ENCODE peak calls at places on chromosomes 4 and X, in eight cellular contexts. G is ovary, H is tibial nerve, T is suprapubic skin, X is uterus, Z is HepG2, N is NB4, D is GM12891. I is an unnamed sample.

GRCh38 chr4:131534944-131535640 is 1614.0 kb upstream of the PCDH10 start:
- DNase-seq in G (no peak), H (no peak), T (no peak), X (no peak), Z (no peak), N (no peak), D (no peak), I (peak; percentile 91)

GRCh38 chr4:1868293-1868692 is 2.9 kb upstream of the NSD2 start:
- DNase-seq in G (no peak), H (no peak), T (no peak), X (no peak), Z (peak; percentile 84), N (no peak), D (no peak), I (no peak)

GRCh38 chr4:144655491-144655890 is 9.5 kb downstream of the HHIP start:
- DNase-seq in G (no peak), H (no peak), T (no peak), X (no peak), Z (no peak), N (no peak), D (no peak), I (no peak)

GRCh38 chr4:184647391-184648101 is 1.7 kb downstream of the CASP3 start:
- DNase-seq in G (no peak), H (no peak), T (no peak), X (no peak), Z (no peak), N (no peak), D (no peak), I (no peak)

GRCh38 chr4:83075696-83076095 is 38.8 kb downstream of the PLAC8 start:
- DNase-seq in G (no peak), H (no peak), T (no peak), X (peak; percentile 18), Z (no peak), N (no peak), D (no peak), I (no peak)

GRCh38 chrX:40849906-40850672 is 114.7 kb upstream of the MED14 start:
- DNase-seq in G (no peak), H (no peak), T (no peak), X (no peak), Z (no peak), N (peak; percentile 25), D (no peak), I (no peak)

GRCh38 chrX:50691820-50692219 is 122.2 kb downstream of the SHROOM4 start:
- DNase-seq in G (no peak), H (no peak), T (no peak), X (no peak), Z (peak; percentile 38), N (peak; percentile 56), D (peak; percentile 3), I (no peak)

GRCh38 chr4:188934320-188934975 is 795.2 kb downstream of the TRIML1 start:
- DNase-seq in G (no peak), H (no peak), T (no peak), X (no peak), Z (no peak), N (no peak), D (no peak), I (no peak)

GRCh38 chrX:13009256-13009655 is 34.3 kb downstream of the TMSB4X start:
- DNase-seq in G (no peak), H (no peak), T (no peak), X (no peak), Z (no peak), N (no peak), D (no peak), I (no peak)

DNA sequence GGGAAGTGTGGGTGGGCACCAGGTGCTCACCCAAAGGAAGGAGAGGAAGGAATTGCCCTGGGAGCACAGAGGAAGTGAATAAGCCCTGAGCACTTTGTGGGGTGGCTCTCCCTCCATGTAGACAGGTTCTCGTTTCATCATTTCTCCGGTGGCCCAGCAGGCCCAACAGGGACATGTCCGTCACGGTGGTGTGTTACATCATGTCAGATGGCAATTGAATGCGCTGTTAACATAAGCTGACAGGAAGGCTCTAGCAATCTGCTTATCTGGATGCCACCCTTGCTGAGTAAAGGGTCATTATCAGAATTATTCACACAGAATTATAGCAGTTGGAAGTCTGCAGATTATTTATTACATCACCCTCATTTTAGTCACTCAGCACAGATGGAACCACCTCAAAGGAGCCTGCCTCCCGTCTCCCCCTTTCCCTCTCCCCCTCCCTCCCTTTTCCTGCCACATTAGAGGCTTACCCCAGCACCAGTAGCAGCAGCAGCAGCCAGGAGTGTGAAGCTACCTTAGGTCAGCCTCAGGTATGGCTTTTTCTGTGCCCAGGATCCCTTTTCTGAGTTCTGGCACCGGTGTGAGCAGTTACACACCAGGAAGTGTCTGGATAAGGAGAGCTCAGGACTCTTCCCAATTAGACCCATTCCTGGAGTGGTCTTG is 124.3 kb upstream of the TRIM2 start:
- DNase-seq in G (no peak), H (no peak), T (no peak), X (no peak), Z (no peak), N (no peak), D (no peak), I (peak; percentile 86)
- TF ChIP-seq POLR2A in G (no peak), H (no peak), T (no peak), X (no peak), Z (no peak), N (no peak), D (no peak), I (no peak)

DNA sequence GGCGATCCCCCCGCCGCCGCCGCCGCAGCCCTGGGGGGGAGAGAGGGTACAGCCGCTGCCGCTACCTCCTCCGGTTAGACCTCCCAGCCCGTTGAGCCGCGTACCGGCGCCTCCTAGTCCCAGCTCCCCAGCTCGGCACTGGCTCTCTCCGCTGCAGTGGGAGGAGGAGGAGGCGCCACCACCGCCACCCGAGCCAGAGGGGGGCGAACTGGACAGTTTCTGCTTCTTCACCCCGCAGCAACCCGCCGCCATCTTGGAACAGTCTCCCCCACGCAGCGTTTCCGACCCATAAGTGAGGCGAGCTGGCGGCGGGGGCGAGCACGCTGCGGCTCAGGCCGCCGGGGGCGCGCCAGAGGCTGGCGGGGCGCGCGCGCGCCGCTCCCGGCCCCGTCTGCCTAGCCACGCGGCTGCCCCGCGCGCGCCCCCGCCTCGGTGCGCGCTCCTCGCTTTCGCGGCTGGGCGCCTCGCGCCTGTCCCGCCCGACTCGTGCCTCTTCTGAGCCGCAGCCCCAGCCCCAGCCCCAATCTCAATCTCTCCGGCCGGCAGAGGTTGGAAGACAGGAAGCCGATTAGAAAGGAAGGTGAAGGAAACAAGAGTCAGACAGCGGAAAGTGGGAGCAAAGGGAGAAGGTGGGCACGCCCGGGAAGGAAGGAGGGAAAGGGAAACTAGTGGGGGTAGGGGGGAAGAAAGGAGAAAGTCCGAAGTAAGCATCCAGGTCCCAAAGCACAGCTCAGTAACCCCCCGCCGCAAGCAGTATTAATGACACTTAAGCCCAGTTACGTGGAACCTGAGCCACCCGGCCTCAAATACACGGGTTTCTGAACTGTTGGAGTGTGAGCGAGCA is at the start of gene AMMECR1:
- DNase-seq in G (peak; percentile 85), H (peak; percentile 44), T (peak; percentile 83), X (peak; percentile 78), Z (peak; percentile 44), N (peak; percentile 88), D (peak; percentile 46), I (peak; percentile 91)
- TF ChIP-seq POLR2A in G (peak; percentile 27), H (peak; percentile 71), T (no peak), X (peak; percentile 71), Z (peak; percentile 71), N (peak; percentile 59), D (peak; percentile 86), I (no peak)

DNA sequence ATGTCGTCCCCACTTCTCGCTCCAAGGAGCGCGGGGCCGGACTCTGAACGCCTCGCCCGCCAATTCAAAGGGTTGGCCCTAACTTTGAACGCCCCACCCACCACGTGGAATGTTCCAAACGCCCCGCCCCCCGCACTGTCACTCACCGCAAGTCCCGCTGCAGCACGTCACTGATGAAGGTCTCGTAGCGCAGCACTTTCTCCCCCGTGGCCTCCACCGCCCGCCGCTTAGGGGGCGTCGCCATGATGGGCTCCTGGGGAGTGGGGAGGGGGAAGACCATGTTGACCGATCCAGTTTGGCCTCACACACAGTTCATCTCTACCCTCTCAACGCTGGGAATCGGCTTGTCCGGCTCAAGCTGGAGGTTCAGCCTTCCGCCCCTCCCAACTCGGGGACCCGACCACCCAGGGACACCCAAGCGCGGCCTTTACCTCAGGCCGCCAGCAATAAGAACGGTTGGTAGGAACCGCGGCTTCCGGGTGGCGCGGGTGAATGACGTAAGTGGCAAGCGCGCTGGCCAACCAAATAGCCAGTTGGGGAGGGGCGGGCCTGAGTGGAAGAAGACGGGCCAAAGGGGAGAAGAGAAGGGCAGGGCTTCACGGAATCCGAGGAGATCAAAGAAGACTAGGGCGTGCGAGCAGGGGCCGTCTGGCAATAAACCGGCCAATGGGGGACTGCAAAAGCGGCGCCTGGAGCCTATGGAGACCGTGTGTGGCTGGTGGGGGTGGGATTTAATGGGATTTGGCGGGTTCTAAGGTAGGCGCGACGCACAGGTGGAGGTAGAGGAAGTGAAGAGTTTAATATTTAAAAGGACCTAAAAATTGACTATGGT is at the start of gene UXT:
- DNase-seq in G (peak; percentile 92), H (peak; percentile 84), T (peak; percentile 96), X (peak; percentile 93), Z (peak; percentile 91), N (peak; percentile 96), D (peak; percentile 63), I (peak; percentile 98)
- TF ChIP-seq POLR2A in G (peak; percentile 88), H (peak; percentile 78), T (no peak), X (peak; percentile 74), Z (peak; percentile 46), N (peak; percentile 60), D (no peak), I (peak; percentile 48)

GRCh38 chrX:154548028-154548316 is 552 bp downstream of the IKBKG start:
- DNase-seq in G (no peak), H (no peak), T (no peak), X (no peak), Z (no peak), N (no peak), D (no peak), I (no peak)

GRCh38 chrX:154549766-154550165 is 2.3 kb downstream of the IKBKG start:
- DNase-seq in G (no peak), H (no peak), T (no peak), X (no peak), Z (no peak), N (no peak), D (no peak), I (no peak)

GRCh38 chrX:154546354-154547244 is at the start of gene G6PD:
- DNase-seq in G (no peak), H (peak; percentile 47), T (peak; percentile 91), X (no peak), Z (peak; percentile 43), N (peak; percentile 81), D (peak; percentile 79), I (no peak)

GRCh38 chrX:154545673-154546274 is 872 bp downstream of the G6PD start:
- DNase-seq in G (no peak), H (no peak), T (no peak), X (no peak), Z (no peak), N (no peak), D (no peak), I (no peak)

DNA sequence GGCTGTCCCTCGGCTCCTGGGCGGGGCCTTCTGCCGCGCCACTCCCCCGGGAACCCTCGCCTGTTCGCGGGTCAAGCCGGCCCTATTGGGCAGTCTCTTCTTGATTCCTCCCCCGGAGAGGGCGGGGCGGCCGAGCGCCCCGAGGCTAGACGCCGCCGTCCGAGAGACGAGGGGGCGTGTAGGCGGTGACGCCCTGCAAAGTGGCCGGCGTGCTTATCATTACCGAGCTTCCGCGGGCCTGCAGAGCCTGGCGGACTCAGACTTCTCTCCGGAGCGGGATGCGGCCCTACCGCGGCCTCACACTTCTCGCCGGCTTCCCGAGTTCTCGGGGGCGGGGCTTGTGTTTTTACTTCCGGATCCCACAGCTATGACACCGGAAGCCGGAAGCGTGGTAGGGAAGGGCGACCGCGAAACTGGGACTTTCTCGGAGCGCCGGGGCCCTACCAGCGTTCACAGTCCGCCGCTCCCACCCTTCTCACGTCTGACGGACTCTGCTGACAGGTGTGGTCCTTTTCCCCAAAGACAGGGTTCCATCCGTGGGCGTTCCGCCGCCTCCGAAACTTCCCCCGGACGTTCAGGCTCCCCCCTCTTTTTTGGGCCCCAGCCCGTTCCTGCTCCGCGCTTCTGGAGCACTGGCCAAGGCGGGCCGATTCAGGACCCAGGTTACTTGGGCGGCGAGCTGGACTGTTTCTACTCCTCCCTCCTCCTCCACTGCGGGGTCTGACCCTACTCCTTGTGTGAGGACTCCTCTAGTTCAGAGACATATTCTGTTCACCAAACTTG is at the start of gene IKBKG:
- DNase-seq in G (peak; percentile 90), H (peak; percentile 81), T (peak; percentile 94), X (peak; percentile 89), Z (peak; percentile 77), N (peak; percentile 91), D (peak; percentile 80), I (peak; percentile 94)
- TF ChIP-seq POLR2A in G (peak; percentile 43), H (peak; percentile 28), T (no peak), X (peak; percentile 29), Z (no peak), N (peak; percentile 55), D (peak; percentile 1), I (no peak)